ENCODE peak calls at places on chromosomes 13 and 19, in five cellular contexts. One of them, this sample, is unnamed.

GRCh38 chr13:33375421-33375820 is 89.9 kb upstream of the STARD13 start:
- DNase-seq in MCF 10A: no peak
- DNase-seq in fibroblast of the aortic adventitia: no peak
- DNase-seq in NCI-H1694 treated with DMSO at 0.1 percent for 48 hours: no peak
- DNase-seq in H54: no peak
- DNase-seq in this sample: no peak

GRCh38 chr13:109205315-109205714 is 575.9 kb downstream of the MYO16 start:
- DNase-seq in fibroblast of the aortic adventitia: no peak
- DNase-seq in NCI-H1694 treated with DMSO at 0.1 percent for 48 hours: no peak
- DNase-seq in H54: no peak
- DNase-seq in MCF 10A: no peak
- DNase-seq in this sample: no peak

GRCh38 chr19:10936661-10937084 is 8.1 kb downstream of the TIMM29 start:
- DNase-seq in H54: no peak
- DNase-seq in NCI-H1694 treated with DMSO at 0.1 percent for 48 hours: peak; percentile 72
- DNase-seq in fibroblast of the aortic adventitia: peak; percentile 89
- DNase-seq in MCF 10A: peak; percentile 84
- DNase-seq in this sample: peak; percentile 61

GRCh38 chr19:12733369-12733896 is 1.1 kb downstream of the TRIR start:
- DNase-seq in MCF 10A: peak; percentile 68
- DNase-seq in NCI-H1694 treated with DMSO at 0.1 percent for 48 hours: peak; percentile 9
- DNase-seq in fibroblast of the aortic adventitia: peak; percentile 47
- DNase-seq in H54: no peak
- DNase-seq in this sample: peak; percentile 28

GRCh38 chr19:6739884-6740588 is 556 bp downstream of the TRIP10 start:
- DNase-seq in NCI-H1694 treated with DMSO at 0.1 percent for 48 hours: no peak
- DNase-seq in MCF 10A: peak; percentile 35
- DNase-seq in fibroblast of the aortic adventitia: no peak
- DNase-seq in H54: no peak
- DNase-seq in this sample: no peak

GRCh38 chr19:31749231-31749630 is 400.0 kb upstream of the TSHZ3 start:
- DNase-seq in NCI-H1694 treated with DMSO at 0.1 percent for 48 hours: no peak
- DNase-seq in fibroblast of the aortic adventitia: no peak
- DNase-seq in MCF 10A: no peak
- DNase-seq in H54: no peak
- DNase-seq in this sample: no peak

GRCh38 chr13:98975822-98976261 is 2.0 kb downstream of the DOCK9 start:
- DNase-seq in MCF 10A: no peak
- DNase-seq in fibroblast of the aortic adventitia: no peak
- DNase-seq in H54: no peak
- DNase-seq in NCI-H1694 treated with DMSO at 0.1 percent for 48 hours: no peak
- DNase-seq in this sample: no peak

GRCh38 chr19:34731019-34731829 is 2.8 kb upstream of the ZNF181 start:
- DNase-seq in MCF 10A: no peak
- DNase-seq in H54: no peak
- DNase-seq in fibroblast of the aortic adventitia: no peak
- DNase-seq in NCI-H1694 treated with DMSO at 0.1 percent for 48 hours: no peak
- DNase-seq in this sample: no peak

GRCh38 chr13:25267715-25268114 is 19.6 kb downstream of the MTMR6 start:
- DNase-seq in MCF 10A: peak; percentile 12
- DNase-seq in fibroblast of the aortic adventitia: peak; percentile 24
- DNase-seq in H54: no peak
- DNase-seq in NCI-H1694 treated with DMSO at 0.1 percent for 48 hours: peak; percentile 1
- DNase-seq in this sample: no peak

GRCh38 chr19:3682741-3683404 is 17.4 kb downstream of the PIP5K1C start:
- DNase-seq in MCF 10A: peak; percentile 67
- DNase-seq in H54: no peak
- DNase-seq in NCI-H1694 treated with DMSO at 0.1 percent for 48 hours: no peak
- DNase-seq in fibroblast of the aortic adventitia: peak; percentile 55
- DNase-seq in this sample: no peak

GRCh38 chr13:65697843-65698242 is 1532.3 kb downstream of the PCDH9 start:
- DNase-seq in fibroblast of the aortic adventitia: no peak
- DNase-seq in NCI-H1694 treated with DMSO at 0.1 percent for 48 hours: no peak
- DNase-seq in H54: no peak
- DNase-seq in MCF 10A: no peak
- DNase-seq in this sample: no peak

GRCh38 chr13:105240356-105240755 is 1295.1 kb downstream of the EFNB2 start:
- DNase-seq in MCF 10A: no peak
- DNase-seq in H54: no peak
- DNase-seq in NCI-H1694 treated with DMSO at 0.1 percent for 48 hours: no peak
- DNase-seq in fibroblast of the aortic adventitia: no peak
- DNase-seq in this sample: no peak

GRCh38 chr13:36294061-36294460 is 3.6 kb downstream of the CCDC169 start:
- DNase-seq in H54: no peak
- DNase-seq in MCF 10A: no peak
- DNase-seq in NCI-H1694 treated with DMSO at 0.1 percent for 48 hours: no peak
- DNase-seq in fibroblast of the aortic adventitia: no peak
- DNase-seq in this sample: no peak

GRCh38 chr13:68749801-68750200 is 1357.8 kb upstream of the ATXN8OS start:
- DNase-seq in H54: no peak
- DNase-seq in fibroblast of the aortic adventitia: no peak
- DNase-seq in MCF 10A: peak; percentile 17
- DNase-seq in NCI-H1694 treated with DMSO at 0.1 percent for 48 hours: no peak
- DNase-seq in this sample: no peak

GRCh38 chr13:45851171-45851889 is at the start of gene SIAH3:
- DNase-seq in MCF 10A: no peak
- DNase-seq in fibroblast of the aortic adventitia: peak; percentile 10
- DNase-seq in H54: no peak
- DNase-seq in NCI-H1694 treated with DMSO at 0.1 percent for 48 hours: no peak
- DNase-seq in this sample: no peak

GRCh38 chr13:31350560-31350959 is 150.8 kb downstream of the B3GLCT start:
- DNase-seq in fibroblast of the aortic adventitia: no peak
- DNase-seq in H54: no peak
- DNase-seq in NCI-H1694 treated with DMSO at 0.1 percent for 48 hours: no peak
- DNase-seq in MCF 10A: no peak
- DNase-seq in this sample: no peak

GRCh38 chr19:44757735-44758505 is 9.4 kb downstream of the BCL3 start:
- DNase-seq in NCI-H1694 treated with DMSO at 0.1 percent for 48 hours: no peak
- DNase-seq in H54: no peak
- DNase-seq in MCF 10A: no peak
- DNase-seq in fibroblast of the aortic adventitia: peak; percentile 58
- DNase-seq in this sample: no peak

GRCh38 chr13:41130356-41130755 is 2.2 kb downstream of the KBTBD6 start:
- DNase-seq in fibroblast of the aortic adventitia: no peak
- DNase-seq in MCF 10A: no peak
- DNase-seq in NCI-H1694 treated with DMSO at 0.1 percent for 48 hours: no peak
- DNase-seq in H54: no peak
- DNase-seq in this sample: no peak

GRCh38 chr19:22608441-22608840 is 25.7 kb upstream of the ZNF492 start:
- DNase-seq in MCF 10A: no peak
- DNase-seq in fibroblast of the aortic adventitia: no peak
- DNase-seq in H54: no peak
- DNase-seq in NCI-H1694 treated with DMSO at 0.1 percent for 48 hours: no peak
- DNase-seq in this sample: no peak

GRCh38 chr13:106121173-106121754 is 414.2 kb downstream of the EFNB2 start:
- DNase-seq in fibroblast of the aortic adventitia: no peak
- DNase-seq in MCF 10A: no peak
- DNase-seq in H54: no peak
- DNase-seq in NCI-H1694 treated with DMSO at 0.1 percent for 48 hours: no peak
- DNase-seq in this sample: no peak

GRCh38 chr13:107466326-107466725 is 749.0 kb downstream of the LIG4 start:
- DNase-seq in H54: peak; percentile 64
- DNase-seq in fibroblast of the aortic adventitia: peak; percentile 15
- DNase-seq in NCI-H1694 treated with DMSO at 0.1 percent for 48 hours: no peak
- DNase-seq in MCF 10A: peak; percentile 83
- DNase-seq in this sample: no peak

GRCh38 chr13:70324519-70324918 is 216.3 kb upstream of the KLHL1 start:
- DNase-seq in H54: no peak
- DNase-seq in NCI-H1694 treated with DMSO at 0.1 percent for 48 hours: no peak
- DNase-seq in fibroblast of the aortic adventitia: no peak
- DNase-seq in MCF 10A: no peak
- DNase-seq in this sample: peak; percentile 20